ENCODE peak calls at places on chromosomes 7 and 10, in six cellular contexts. Z, A, L, S, G and X are unnamed samples.
A peak's percentile ranks its signal among the peaks of the same experiment; 100 is the strongest.

GRCh38 chr10:102068216-102068615 is 3.1 kb downstream of the HPS6 start:
- DNase-seq in Z (no peak), A (no peak), G (no peak), L (no peak), S (peak; percentile 69), X (no peak)

GRCh38 chr7:134640842-134641715 is 5.6 kb upstream of the BPGM start:
- DNase-seq in Z (no peak), S (no peak), L (no peak), A (peak; percentile 47), G (no peak), X (no peak)

GRCh38 chr7:148135106-148135505 is 455.5 kb upstream of the C7orf33 start:
- DNase-seq in A (no peak), S (no peak), G (no peak), L (no peak), Z (no peak), X (no peak)

GRCh38 chr10:79007843-79008319 is 60.9 kb upstream of the ZMIZ1 start:
- DNase-seq in A (no peak), L (no peak), Z (no peak), S (no peak), G (no peak), X (no peak)

GRCh38 chr7:79548616-79549206 is 95.2 kb upstream of the MAGI2 start:
- DNase-seq in L (no peak), A (peak; percentile 2), S (no peak), G (no peak), Z (no peak), X (no peak)

GRCh38 chr10:133441780-133442179 is 12.0 kb upstream of the SCART1 start:
- DNase-seq in S (no peak), Z (peak; percentile 6), A (no peak), L (no peak), G (no peak), X (no peak)

GRCh38 chr7:151864081-151864480 is 12.8 kb downstream of the PRKAG2 start:
- DNase-seq in L (no peak), A (no peak), S (no peak), G (no peak), Z (no peak), X (no peak)

GRCh38 chr10:17348111-17349008 is 106.0 kb downstream of the ST8SIA6 start:
- DNase-seq in G (no peak), L (no peak), Z (no peak), A (peak; percentile 79), S (peak; percentile 70), X (no peak)

GRCh38 chr10:73762915-73763314 is 18.7 kb downstream of the SEC24C start:
- DNase-seq in A (peak; percentile 53), L (no peak), G (no peak), S (no peak), Z (no peak), X (no peak)

GRCh38 chr10:63738410-63738809 is 217.2 kb downstream of the REEP3 start:
- DNase-seq in A (peak; percentile 59), Z (no peak), S (no peak), L (no peak), G (no peak), X (no peak)

GRCh38 chr10:70927221-70927943 is 39.0 kb upstream of the PCBD1 start:
- DNase-seq in L (no peak), S (no peak), A (peak; percentile 19), Z (no peak), G (no peak), X (no peak)

GRCh38 chr10:102796407-102797176 is 40.6 kb downstream of the CYP17A1 start:
- DNase-seq in S (peak; percentile 96), L (peak; percentile 73), A (peak; percentile 41), G (peak; percentile 96), Z (peak; percentile 86), X (no peak)

GRCh38 chr7:140673063-140673769 is 471 bp downstream of the ADCK2 start:
- DNase-seq in S (peak; percentile 70), A (no peak), L (peak; percentile 69), Z (peak; percentile 39), G (peak; percentile 75), X (no peak)
- TF ChIP-seq CTCF in S (no peak), A (no peak), L (peak; percentile 29), Z (no peak), G (no peak), X (no peak)

GRCh38 chr10:311901-312665 is 176.8 kb downstream of the ZMYND11 start:
- DNase-seq in S (no peak), A (no peak), L (peak; percentile 65), G (no peak), Z (peak; percentile 58), X (no peak)
- H3K4me3 ChIP-seq in S (no peak overlapping the region), A (no peak overlapping the region), L (peak overlapping the region; percentile 36), G (no peak overlapping the region), Z (no peak overlapping the region), X (no peak overlapping the region)

GRCh38 chr7:74183653-74184450 is 9.7 kb downstream of the EIF4H start:
- DNase-seq in G (no peak), L (peak; percentile 48), A (no peak), Z (no peak), S (no peak), X (no peak)
- TF ChIP-seq CTCF in G (peak; percentile 37), L (peak; percentile 86), A (peak; percentile 16), Z (peak; percentile 34), S (no peak), X (peak; percentile 40)

DNA sequence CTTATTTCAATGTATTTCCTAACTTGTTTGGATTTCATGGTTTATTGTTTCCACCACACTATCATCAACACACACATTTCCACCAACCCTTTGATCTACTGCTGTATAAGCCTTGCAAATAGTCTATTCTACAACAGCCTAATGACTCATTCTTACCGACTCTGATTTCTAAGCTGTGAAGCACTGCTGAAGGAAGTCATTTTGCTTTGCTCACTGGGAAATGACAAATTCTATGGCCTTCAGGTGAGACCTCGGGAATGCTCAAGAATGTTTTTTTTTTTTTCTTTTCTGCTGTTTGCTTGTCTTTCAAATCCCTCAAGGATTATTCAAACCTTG is 30.1 kb upstream of the INHBA start:
- DNase-seq in L (no peak), A (peak; percentile 47), G (no peak), Z (no peak), S (no peak), X (no peak)
- H3K4me3 ChIP-seq in L (no peak overlapping the region), A (no peak overlapping the region), G (no peak overlapping the region), Z (no peak overlapping the region), S (no peak overlapping the region), X (no peak overlapping the region)

GRCh38 chr7:101814081-101814995 is 3.1 kb upstream of the CUX1 start:
- DNase-seq in Z (peak; percentile 58), S (peak; percentile 77), G (peak; percentile 78), A (peak; percentile 44), L (peak; percentile 87), X (no peak)
- TF ChIP-seq CTCF in Z (peak; percentile 85), S (peak; percentile 73), G (peak; percentile 43), A (peak; percentile 63), L (peak; percentile 73), X (peak; percentile 43)